ENCODE peak calls at places on chromosomes 13 and 19, in eight cellular contexts. O, N, B, Y, T, C, E and K are unnamed samples.

GRCh38 chr19:7925171-7925837 is 631 bp downstream of the CTXN1 start:
- DNase-seq in N (peak), T (peak), B (peak), O (peak), E (peak), C (peak), Y (peak), K (peak)

GRCh38 chr13:37473035-37473434 is 125.5 kb downstream of the POSTN start:
- DNase-seq in O (no peak), T (no peak), Y (no peak), C (peak), B (no peak), E (no peak), N (no peak), K (no peak)

GRCh38 chr19:11673608-11674041 is 65.1 kb downstream of the ZNF823 start:
- DNase-seq in C (peak), Y (peak), E (no peak), B (no peak), T (no peak), O (peak), N (peak), K (peak)

GRCh38 chr13:33109801-33110200 is 93.6 kb downstream of the KL start:
- DNase-seq in O (no peak), E (no peak), T (no peak), N (no peak), Y (no peak), B (peak), C (peak), K (no peak)

GRCh38 chr13:66835040-66835628 is 395.0 kb downstream of the PCDH9 start:
- DNase-seq in Y (no peak), O (no peak), T (no peak), E (no peak), B (no peak), C (peak), N (no peak), K (peak)

GRCh38 chr13:57353831-57354230 is 186.8 kb downstream of the PRR20E start:
- DNase-seq in Y (no peak), N (no peak), T (no peak), C (no peak), E (no peak), O (no peak), B (no peak), K (no peak)

GRCh38 chr13:20869540-20869939 is 33.0 kb downstream of the XPO4 start:
- DNase-seq in N (no peak), E (no peak), Y (no peak), B (no peak), T (no peak), O (no peak), C (no peak), K (no peak)

GRCh38 chr19:4534836-4535658 is at the start of gene PLIN5:
- DNase-seq in C (peak), Y (no peak), N (peak), B (peak), T (peak), E (peak), O (peak), K (peak)

GRCh38 chr13:106701810-106702341 is 133.9 kb upstream of the ARGLU1 start:
- DNase-seq in N (no peak), C (no peak), T (no peak), B (no peak), Y (no peak), E (no peak), O (no peak), K (no peak)

GRCh38 chr19:49492573-49493411 is 3.4 kb upstream of the RPS11 start:
- DNase-seq in Y (no peak), O (no peak), E (no peak), T (no peak), C (no peak), N (no peak), B (no peak), K (no peak)

GRCh38 chr19:17777840-17778620 is 16.9 kb upstream of the B3GNT3 start:
- DNase-seq in N (no peak), C (peak), E (no peak), O (peak), T (peak), B (peak), Y (no peak), K (peak)

GRCh38 chr19:12133069-12133468 is 7.1 kb downstream of the ZNF20 start:
- DNase-seq in Y (no peak), E (no peak), N (no peak), C (no peak), O (no peak), T (no peak), B (no peak), K (no peak)

GRCh38 chr19:40411125-40411842 is 1.9 kb downstream of the PRX start:
- DNase-seq in B (no peak), E (no peak), T (no peak), O (no peak), C (no peak), Y (no peak), N (no peak), K (no peak)

GRCh38 chr19:17458970-17459369 is 1.8 kb downstream of the NXNL1 start:
- DNase-seq in Y (no peak), B (no peak), E (no peak), C (no peak), T (no peak), O (no peak), N (no peak), K (no peak)

GRCh38 chr13:31699650-31700049 is 39.7 kb upstream of the RXFP2 start:
- DNase-seq in T (no peak), N (no peak), C (peak), B (no peak), Y (no peak), O (peak), E (no peak), K (no peak)

GRCh38 chr19:3275068-3275582 is 50.7 kb downstream of the CELF5 start:
- DNase-seq in C (peak), Y (no peak), T (no peak), N (peak), B (peak), E (peak), O (peak), K (no peak)

GRCh38 chr13:73417012-73417615 is 358.3 kb downstream of the KLF5 start:
- DNase-seq in Y (no peak), O (no peak), B (no peak), E (no peak), C (no peak), T (no peak), N (no peak), K (no peak)

GRCh38 chr13:40456397-40456958 is 210.0 kb downstream of the FOXO1 start:
- DNase-seq in T (no peak), N (no peak), B (no peak), Y (no peak), C (no peak), O (no peak), E (no peak), K (no peak)

GRCh38 chr19:49042177-49042576 is 1.5 kb upstream of the CGB5 start:
- DNase-seq in N (no peak), B (no peak), C (no peak), Y (no peak), T (no peak), E (no peak), O (no peak), K (no peak)

GRCh38 chr19:19966862-19967261 is 66.1 kb downstream of the ZNF93 start:
- DNase-seq in O (no peak), Y (no peak), T (no peak), N (no peak), E (no peak), C (no peak), B (no peak), K (no peak)

GRCh38 chr13:51112771-51113170 is 1.7 kb upstream of the C13orf42 start:
- DNase-seq in E (no peak), T (no peak), N (no peak), B (no peak), C (no peak), Y (no peak), O (no peak), K (no peak)

GRCh38 chr13:112510002-112510780 is 77.8 kb downstream of the TUBGCP3 start:
- DNase-seq in B (peak), O (peak), Y (no peak), C (peak), E (no peak), T (no peak), N (no peak), K (no peak)

GRCh38 chr13:24893863-24894262 is 129.9 kb downstream of the RNF17 start:
- DNase-seq in T (no peak), Y (no peak), B (no peak), O (no peak), E (no peak), N (no peak), C (no peak), K (no peak)